ENCODE peak calls at places on chromosomes 7 and 10, in nine cellular contexts. M is foreskin fibroblast; W is RWPE1; G is Panc1; Y is HFF-Myc; X is endothelial cell; F is fibroblast of the aortic adventitia; Z is OCI-LY7; D is CD4-positive, alpha-beta T cell. Q is an unnamed sample.

GRCh38 chr10:64059884-64060283 is 538.7 kb downstream of the REEP3 start:
- DNase-seq in X (no peak), Z (no peak), M (no peak), Y (no peak), D (no peak), F (no peak), G (no peak), W (no peak), Q (no peak)

GRCh38 chr10:43444313-43444712 is 7.4 kb downstream of the ZNF487 start:
- DNase-seq in F (no peak), Z (no peak), M (no peak), W (no peak), G (no peak), Y (no peak), D (no peak), X (no peak), Q (no peak)

GRCh38 chr7:28395404-28395803 is 16.9 kb upstream of the CREB5 start:
- DNase-seq in G (no peak), X (no peak), F (no peak), W (no peak), Z (no peak), D (no peak), Y (no peak), M (no peak), Q (no peak)

GRCh38 chr10:73653701-73654100 is 2.1 kb downstream of the SYNPO2L start:
- DNase-seq in Y (no peak), Z (peak), D (no peak), X (no peak), W (no peak), F (no peak), M (peak), G (peak), Q (no peak)

GRCh38 chr7:45120-46090 is 147.0 kb upstream of the FAM20C start:
- DNase-seq in Y (no peak), D (no peak), M (no peak), Z (no peak), W (no peak), F (no peak), G (no peak), X (no peak), Q (peak)

GRCh38 chr10:32150532-32151101 is 94.4 kb upstream of the KIF5B start:
- DNase-seq in F (peak), M (no peak), W (no peak), D (no peak), Y (no peak), Z (no peak), X (no peak), G (no peak), Q (no peak)

GRCh38 chr10:20659225-20659624 is 237.9 kb downstream of the NEBL start:
- DNase-seq in W (peak), F (no peak), Z (no peak), G (no peak), D (no peak), Y (no peak), X (no peak), M (no peak), Q (no peak)

GRCh38 chr7:66845382-66846095 is 75.5 kb upstream of the TMEM248 start:
- DNase-seq in F (no peak), D (no peak), M (no peak), W (no peak), Z (peak), G (no peak), X (no peak), Y (no peak), Q (no peak)

GRCh38 chr10:103448751-103449150 is 3.4 kb downstream of the CALHM2 start:
- DNase-seq in Y (no peak), Z (no peak), D (no peak), W (peak), G (no peak), F (peak), M (peak), X (no peak), Q (no peak)

GRCh38 chr7:22934473-22935065 is 79.4 kb downstream of the HYCC1 start:
- DNase-seq in G (no peak), X (no peak), D (no peak), Y (no peak), W (no peak), F (peak), Z (no peak), M (peak), Q (no peak)

GRCh38 chr7:65931685-65932084 is 50.3 kb downstream of the GUSB start:
- DNase-seq in G (no peak), F (no peak), D (no peak), Z (no peak), M (no peak), X (no peak), Y (no peak), W (no peak), Q (no peak)

GRCh38 chr10:3853547-3853989 is 68.6 kb upstream of the KLF6 start:
- DNase-seq in X (no peak), M (peak), W (no peak), Z (no peak), D (no peak), Y (peak), G (no peak), F (peak), Q (no peak)

GRCh38 chr10:124197301-124198148 is 104.1 kb upstream of the CHST15 start:
- DNase-seq in W (no peak), Z (no peak), D (no peak), M (peak), F (no peak), Y (no peak), X (no peak), G (no peak), Q (no peak)

GRCh38 chr10:91077549-91078017 is 142.9 kb upstream of the PCGF5 start:
- DNase-seq in Y (no peak), G (no peak), D (no peak), X (no peak), M (peak), F (peak), Z (no peak), W (no peak), Q (no peak)

GRCh38 chr10:74888947-74889661 is 62.7 kb downstream of the KAT6B start:
- DNase-seq in Y (no peak), D (no peak), X (no peak), F (peak), G (peak), Z (no peak), W (peak), M (no peak), Q (no peak)

GRCh38 chr10:114271014-114271778 is 32.1 kb downstream of the VWA2 start:
- DNase-seq in G (no peak), M (peak), D (no peak), Z (no peak), W (peak), X (no peak), F (no peak), Y (no peak), Q (no peak)

GRCh38 chr7:81260152-81260551 is 341.3 kb upstream of the SEMA3C start:
- DNase-seq in X (no peak), Y (no peak), Z (no peak), F (no peak), W (no peak), D (no peak), G (no peak), M (peak), Q (no peak)

GRCh38 chr7:81256991-81257390 is 338.1 kb upstream of the SEMA3C start:
- DNase-seq in X (no peak), M (peak), D (no peak), Y (no peak), Z (no peak), W (no peak), G (no peak), F (peak), Q (no peak)
- TF ChIP-seq CTCF in X (no peak), M (peak), D (no peak), Y (peak), Z (no peak), W (no peak), G (peak), F (peak), Q (peak)

GRCh38 chr10:61272781-61273180 is 180.4 kb downstream of the TMEM26 start:
- DNase-seq in X (no peak), M (peak), Y (no peak), D (no peak), F (peak), Z (no peak), W (no peak), G (no peak), Q (no peak)

DNA sequence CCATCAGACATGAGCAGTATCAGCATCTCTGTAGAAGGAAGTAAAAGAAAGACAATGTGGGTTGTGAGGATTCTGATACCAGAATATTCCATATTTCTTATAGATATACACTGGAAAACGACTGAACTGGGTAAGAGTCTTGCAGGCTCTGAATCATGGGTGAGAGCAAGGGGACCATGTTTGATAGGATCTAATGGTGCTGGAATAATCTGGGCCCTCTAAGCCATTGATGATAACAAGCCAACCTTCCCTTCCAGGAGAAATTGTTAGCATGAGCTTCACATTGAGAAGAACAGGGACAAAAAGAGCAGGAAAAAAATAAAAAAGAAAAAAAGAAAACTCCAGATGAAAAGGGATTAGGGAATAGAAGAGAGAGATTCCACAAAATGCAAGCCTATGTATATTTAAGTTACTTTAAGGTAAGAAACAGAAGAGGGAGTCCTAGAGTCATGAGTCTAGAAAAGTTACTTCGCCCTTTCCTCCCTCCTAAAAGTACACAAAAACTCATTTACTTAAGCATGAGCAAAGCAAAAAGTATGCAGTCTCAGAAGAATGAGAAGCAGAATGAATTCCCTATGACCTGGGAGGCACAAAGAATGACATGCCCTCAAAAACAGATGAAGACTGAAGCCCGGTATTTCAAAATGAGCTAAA is 181.9 kb downstream of the TMEM26 start:
- DNase-seq in X (no peak), M (peak), Y (peak), D (no peak), G (peak), F (peak), Z (no peak), W (peak), Q (no peak)
- TF ChIP-seq CTCF in X (no peak), M (no peak), Y (peak), D (no peak), G (peak), F (no peak), Z (no peak), W (no peak), Q (no peak)

DNA sequence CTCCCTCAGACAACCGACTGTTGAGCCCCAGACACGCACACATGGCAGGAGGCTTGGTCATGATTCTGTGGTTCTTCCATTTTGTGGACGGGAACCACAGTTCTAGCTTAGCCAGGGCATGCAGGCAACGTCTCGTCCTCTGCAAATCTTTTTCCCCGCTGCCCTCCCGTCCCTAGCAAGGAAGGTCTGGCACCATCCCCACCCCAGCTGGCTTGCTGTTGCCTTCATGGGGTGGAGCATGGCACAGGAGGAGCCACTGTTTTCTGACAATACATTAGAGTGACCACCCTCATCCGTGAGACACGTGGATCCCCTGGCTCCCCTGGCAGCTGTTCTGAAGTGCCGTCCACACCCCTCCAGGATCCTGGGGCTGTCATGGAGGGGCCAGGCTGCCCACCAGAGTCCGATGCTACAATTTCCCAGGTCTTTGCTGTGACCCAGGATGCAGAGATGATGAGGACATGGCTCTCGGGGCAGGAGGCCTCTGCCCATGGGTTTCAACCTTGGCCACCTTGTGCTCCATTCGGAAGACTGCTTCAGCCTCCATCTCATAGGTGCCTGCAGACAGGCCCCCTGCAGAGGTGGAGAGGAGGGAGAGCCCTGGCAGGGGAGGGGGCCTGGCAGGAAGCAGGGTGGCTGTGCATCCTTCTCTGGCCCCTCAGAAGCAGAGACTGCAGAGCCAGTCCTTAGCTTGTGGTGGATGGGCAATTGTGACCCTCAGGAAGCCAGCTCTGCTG is 233.6 kb downstream of the GLRX3 start:
- DNase-seq in M (no peak), Y (no peak), Z (no peak), D (no peak), W (no peak), G (no peak), X (no peak), F (no peak), Q (peak)
- TF ChIP-seq CTCF in M (no peak), Y (no peak), Z (no peak), D (no peak), W (no peak), G (no peak), X (no peak), F (no peak), Q (no peak)

GRCh38 chr7:85186083-85186520 is 754 bp downstream of the SEMA3D start:
- DNase-seq in F (peak), W (peak), Z (no peak), Y (peak), G (no peak), D (no peak), M (peak), X (peak), Q (peak)

GRCh38 chr7:85183296-85183695 is 3.6 kb downstream of the SEMA3D start:
- DNase-seq in M (no peak), Y (no peak), F (no peak), G (no peak), Z (no peak), X (no peak), W (no peak), D (no peak), Q (no peak)

GRCh38 chr7:85184599-85185354 is 2.1 kb downstream of the SEMA3D start:
- DNase-seq in G (no peak), D (no peak), W (no peak), Y (peak), M (peak), X (peak), Z (no peak), F (peak), Q (peak)

GRCh38 chr7:85186521-85187241 is at the start of gene SEMA3D:
- DNase-seq in Y (peak), Z (no peak), D (no peak), M (peak), F (peak), W (peak), X (peak), G (no peak), Q (peak)

GRCh38 chr7:85185355-85186082 is 1.3 kb downstream of the SEMA3D start:
- DNase-seq in G (no peak), X (peak), Y (peak), F (peak), Z (no peak), W (peak), M (peak), D (no peak), Q (peak)
- TF ChIP-seq CTCF in G (no peak), X (no peak), Y (peak), F (peak), Z (no peak), W (no peak), M (peak), D (no peak), Q (no peak)

DNA sequence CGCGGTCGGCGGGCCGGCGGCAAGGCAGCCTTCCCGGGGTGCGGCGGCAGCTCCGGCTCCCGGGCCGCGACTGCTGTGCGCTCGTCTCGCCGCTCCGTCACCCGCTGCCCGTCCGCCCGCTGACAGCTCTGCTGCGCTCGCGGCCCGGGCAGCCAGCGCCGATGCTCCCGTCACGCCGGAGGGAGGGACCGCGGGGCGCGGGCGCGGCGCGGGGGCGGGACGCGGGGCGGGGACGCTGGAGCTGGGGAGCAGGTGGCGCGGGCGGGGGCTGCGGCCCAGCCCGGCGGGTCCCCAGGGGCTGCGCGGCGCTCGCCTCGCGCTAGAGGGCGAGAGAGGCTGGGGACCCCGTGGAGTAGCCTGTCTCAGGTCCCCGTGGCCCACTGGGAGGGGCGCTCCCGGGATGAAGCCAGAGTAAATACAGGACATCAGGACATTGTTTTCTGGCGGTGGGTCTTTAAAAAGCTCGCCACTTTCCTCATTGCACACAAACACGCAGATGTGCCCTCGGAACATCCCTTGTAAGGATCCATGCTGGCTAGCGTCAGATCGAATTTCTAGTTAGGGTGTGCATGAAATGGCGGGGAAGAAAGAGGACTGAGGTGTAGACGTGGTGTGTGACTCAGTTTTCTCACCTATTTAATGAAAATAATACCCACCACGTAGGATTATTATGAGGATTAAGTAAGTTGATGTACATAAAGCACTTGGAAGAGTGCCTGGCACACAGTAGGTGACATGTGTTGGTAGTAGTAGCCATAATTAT is at the start of gene ELAPOR2:
- DNase-seq in Z (peak), G (no peak), Y (no peak), D (peak), M (peak), F (peak), X (peak), W (peak), Q (peak)
- TF ChIP-seq CTCF in Z (peak), G (peak), Y (peak), D (peak), M (no peak), F (peak), X (no peak), W (peak), Q (peak)

GRCh38 chr10:70114902-70115301 is 17.7 kb downstream of the AIFM2 start:
- DNase-seq in D (no peak), W (no peak), Y (no peak), M (no peak), Z (no peak), F (no peak), X (no peak), G (no peak), Q (no peak)
- TF ChIP-seq CTCF in D (no peak), W (no peak), Y (no peak), M (no peak), Z (no peak), F (no peak), X (no peak), G (no peak), Q (no peak)

GRCh38 chr10:56823849-56824248 is 462.8 kb upstream of the ZWINT start:
- DNase-seq in W (peak), Y (no peak), Z (peak), F (no peak), D (no peak), M (no peak), X (no peak), G (peak), Q (no peak)
- TF ChIP-seq CTCF in W (peak), Y (peak), Z (peak), F (no peak), D (no peak), M (no peak), X (peak), G (peak), Q (peak)

GRCh38 chr10:68812420-68812819 is 14.9 kb upstream of the STOX1 start:
- DNase-seq in D (no peak), M (no peak), Y (no peak), F (no peak), Z (no peak), G (no peak), W (no peak), X (no peak), Q (no peak)
- TF ChIP-seq CTCF in D (no peak), M (no peak), Y (no peak), F (no peak), Z (no peak), G (no peak), W (no peak), X (no peak), Q (no peak)

Q was measured in type B pancreatic cell.